ENCODE peak calls at places on chromosomes 3 and 15, in eight cellular contexts. B is CD8-positive, alpha-beta T cell; G is Caco-2; V is heart right ventricle; E is CD4-positive, CD25-positive, alpha-beta regulatory T cell; A is heart left ventricle; K is HCT116; J is MM.1S. T is an unnamed sample. For H3K4me1 and H3K27me3, the result is how much of the 10 kb centered on the place peaks cover.

GRCh38 chr3:177385831-177386301 is 188.6 kb upstream of the TBL1XR1 start:
- DNase-seq in A (no peak), J (no peak), B (no peak), E (no peak), K (no peak), G (no peak), V (no peak), T (no peak)

GRCh38 chr3:141407043-141407442 is 38.7 kb downstream of the ZBTB38 start:
- DNase-seq in V (no peak), A (peak), G (no peak), B (no peak), E (no peak), J (peak), K (no peak), T (no peak)

GRCh38 chr3:188788621-188789081 is 383.1 kb upstream of the TPRG1 start:
- DNase-seq in V (no peak), J (no peak), G (no peak), E (peak), A (no peak), B (peak), K (no peak), T (no peak)

GRCh38 chr15:66838671-66839239 is 136.7 kb downstream of the SMAD6 start:
- DNase-seq in B (no peak), E (no peak), G (no peak), J (no peak), K (peak), V (no peak), A (no peak), T (no peak)

GRCh38 chr15:96331942-96332853 is 1.7 kb downstream of the NR2F2 start:
- DNase-seq in A (peak), B (no peak), J (no peak), V (no peak), E (no peak), G (no peak), K (no peak), T (no peak)

GRCh38 chr3:119240101-119240581 is 537 bp downstream of the B4GALT4 start:
- DNase-seq in G (peak), A (peak), B (no peak), J (no peak), K (no peak), E (peak), V (peak), T (no peak)

GRCh38 chr3:156035158-156035557 is 85.2 kb upstream of the KCNAB1 start:
- DNase-seq in J (no peak), G (no peak), E (no peak), A (no peak), V (no peak), B (no peak), K (no peak), T (no peak)

GRCh38 chr3:24299801-24300626 is 194.6 kb downstream of the THRB start:
- DNase-seq in J (no peak), B (no peak), E (no peak), K (no peak), G (no peak), A (no peak), V (no peak), T (no peak)

GRCh38 chr3:177451940-177452484 is 254.7 kb upstream of the TBL1XR1 start:
- DNase-seq in A (no peak), V (no peak), E (no peak), J (no peak), B (no peak), K (no peak), G (no peak), T (no peak)

GRCh38 chr3:13698498-13698897 is 149.6 kb downstream of the FBLN2 start:
- DNase-seq in A (no peak), E (no peak), G (no peak), V (no peak), K (no peak), B (no peak), J (no peak), T (no peak)

GRCh38 chr3:22372292-22372949 is 621.4 kb upstream of the ZNF385D start:
- DNase-seq in B (no peak), A (no peak), K (no peak), G (no peak), E (no peak), J (no peak), V (peak), T (no peak)

GRCh38 chr3:34382859-34383258 is 584.4 kb downstream of the PDCD6IP start:
- DNase-seq in G (no peak), A (no peak), E (no peak), K (no peak), V (no peak), J (no peak), B (no peak), T (no peak)

GRCh38 chr3:112115161-112115739 is 17.8 kb downstream of the GCSAM start:
- DNase-seq in G (no peak), B (no peak), V (no peak), E (no peak), K (no peak), J (no peak), A (no peak), T (no peak)

GRCh38 chr3:177491301-177492031 is 294.2 kb upstream of the TBL1XR1 start:
- DNase-seq in B (no peak), E (no peak), G (no peak), V (no peak), J (no peak), A (peak), K (no peak), T (no peak)

GRCh38 chr3:45043715-45044299 is 17.7 kb downstream of the CLEC3B start:
- DNase-seq in V (no peak), G (no peak), B (no peak), A (no peak), J (no peak), K (no peak), E (no peak), T (no peak)

GRCh38 chr15:51341366-51342248 is at the start of gene GLDN:
- DNase-seq in V (peak), K (no peak), J (no peak), G (no peak), E (no peak), B (no peak), A (peak), T (no peak)

GRCh38 chr3:33096103-33096868 is 660 bp downstream of the GLB1 start:
- DNase-seq in J (peak), G (no peak), V (no peak), E (peak), B (peak), A (peak), K (no peak), T (no peak)

GRCh38 chr15:74725845-74726773 is 781 bp upstream of the CYP1A1 start:
- DNase-seq in J (peak), E (peak), B (peak), A (peak), G (peak), K (no peak), V (peak), T (no peak)

GRCh38 chr15:70243686-70244540 is 146.2 kb upstream of the TLE3 start:
- DNase-seq in G (no peak), B (no peak), A (no peak), E (no peak), K (no peak), V (no peak), J (no peak), T (no peak)

GRCh38 chr3:61828880-61829279 is 267.5 kb downstream of the PTPRG start:
- DNase-seq in G (no peak), B (no peak), E (no peak), V (no peak), A (no peak), K (no peak), J (no peak), T (no peak)

GRCh38 chr3:64016941-64017620 is 6.2 kb downstream of the PSMD6 start:
- DNase-seq in B (no peak), J (no peak), G (no peak), V (no peak), K (no peak), A (no peak), E (no peak), T (no peak)

GRCh38 chr15:60352525-60352924 is 45.3 kb downstream of the ANXA2 start:
- DNase-seq in B (no peak), G (no peak), E (no peak), K (no peak), V (no peak), J (no peak), A (no peak), T (no peak)

GRCh38 chr3:107675233-107675900 is 152.6 kb downstream of the BBX start:
- DNase-seq in J (peak), G (no peak), E (no peak), B (no peak), A (no peak), V (no peak), K (no peak), T (no peak)

GRCh38 chr3:37864904-37865303 is 3.2 kb downstream of the CTDSPL start:
- DNase-seq in B (no peak), J (peak), V (no peak), K (no peak), G (peak), A (no peak), E (no peak), T (no peak)

GRCh38 chr3:72614394-72615074 is 233.7 kb downstream of the SHQ1 start:
- DNase-seq in E (no peak), J (no peak), K (no peak), V (no peak), A (no peak), B (no peak), G (no peak), T (no peak)

GRCh38 chr3:57852896-57853295 is 96.8 kb downstream of the SLMAP start:
- DNase-seq in K (no peak), V (no peak), B (no peak), G (no peak), A (no peak), E (no peak), J (no peak), T (no peak)

GRCh38 chr3:29497282-29497681 is 216.4 kb downstream of the RBMS3 start:
- DNase-seq in V (no peak), A (no peak), K (no peak), G (no peak), J (no peak), B (no peak), E (no peak), T (no peak)

GRCh38 chr3:179321585-179322322 is 1.1 kb upstream of the ZNF639 start:
- DNase-seq in B (no peak), V (no peak), E (no peak), A (no peak), G (no peak), K (no peak), J (peak), T (peak)

GRCh38 chr3:136351905-136352304 is 101.8 kb downstream of the PCCB start:
- DNase-seq in B (no peak), A (no peak), V (no peak), J (no peak), E (no peak), G (no peak), K (no peak), T (no peak)

GRCh38 chr15:71562251-71562650 is 248.1 kb upstream of the NR2E3 start:
- DNase-seq in K (no peak), A (no peak), V (no peak), J (no peak), B (no peak), G (no peak), E (no peak), T (no peak)

GRCh38 chr15:66006986-66007385 is 137.7 kb downstream of the RAB11A start:
- DNase-seq in V (no peak), E (no peak), B (no peak), G (no peak), K (no peak), A (no peak), J (no peak), T (no peak)

GRCh38 chr3:163890661-163891060 is 1187.6 kb downstream of the SI start:
- DNase-seq in E (no peak), A (no peak), B (no peak), V (no peak), K (no peak), J (no peak), G (no peak), T (no peak)

GRCh38 chr3:115790759-115791158 is 167.4 kb downstream of the GAP43 start:
- DNase-seq in B (no peak), J (no peak), A (no peak), E (no peak), K (peak), G (no peak), V (no peak), T (no peak)

GRCh38 chr3:115787818-115788217 is 164.5 kb downstream of the GAP43 start:
- DNase-seq in J (no peak), G (no peak), B (no peak), K (no peak), V (no peak), E (no peak), A (no peak), T (no peak)

GRCh38 chr3:115785782-115786181 is 162.5 kb downstream of the GAP43 start:
- DNase-seq in E (no peak), J (no peak), A (no peak), G (no peak), B (no peak), K (no peak), V (no peak), T (no peak)

GRCh38 chr3:115789480-115789879 is 166.2 kb downstream of the GAP43 start:
- DNase-seq in V (no peak), G (no peak), E (no peak), K (no peak), J (no peak), A (no peak), B (no peak), T (no peak)

GRCh38 chr3:115788921-115789470 is 165.7 kb downstream of the GAP43 start:
- DNase-seq in A (no peak), G (no peak), J (no peak), E (no peak), B (no peak), V (no peak), K (peak), T (no peak)
- H3K4me1 ChIP-seq in A (under half), G (under half), J (under half), E (under half), B (under half), V (under half), K (half or more), T (under half)

DNA sequence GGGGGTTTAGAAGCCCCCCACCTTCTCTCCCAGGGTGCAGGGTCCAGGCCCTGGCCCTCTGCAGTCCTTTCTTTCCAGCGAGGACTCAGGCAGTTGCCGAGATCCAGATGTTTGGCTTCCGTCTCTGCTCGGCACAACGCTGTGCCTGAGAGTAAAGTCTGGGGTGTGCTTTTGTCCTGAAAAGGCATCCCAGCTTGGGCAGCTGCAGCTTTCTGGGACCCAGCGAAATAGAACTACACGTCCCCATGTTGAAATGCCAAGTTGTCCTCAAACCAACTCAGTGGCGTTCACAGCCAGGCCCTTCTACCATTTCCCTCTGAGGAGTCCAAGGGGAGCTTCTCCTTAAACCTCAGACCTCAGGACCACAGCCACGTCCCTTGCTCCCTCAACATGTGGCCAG is 23.1 kb downstream of the FGD5 start:
- DNase-seq in J (no peak), B (no peak), E (no peak), G (no peak), A (no peak), V (no peak), K (no peak), T (no peak)
- H3K27me3 ChIP-seq in J (under half), B (under half), E (under half), G (under half), A (under half), V (under half), K (under half), T (under half)

DNA sequence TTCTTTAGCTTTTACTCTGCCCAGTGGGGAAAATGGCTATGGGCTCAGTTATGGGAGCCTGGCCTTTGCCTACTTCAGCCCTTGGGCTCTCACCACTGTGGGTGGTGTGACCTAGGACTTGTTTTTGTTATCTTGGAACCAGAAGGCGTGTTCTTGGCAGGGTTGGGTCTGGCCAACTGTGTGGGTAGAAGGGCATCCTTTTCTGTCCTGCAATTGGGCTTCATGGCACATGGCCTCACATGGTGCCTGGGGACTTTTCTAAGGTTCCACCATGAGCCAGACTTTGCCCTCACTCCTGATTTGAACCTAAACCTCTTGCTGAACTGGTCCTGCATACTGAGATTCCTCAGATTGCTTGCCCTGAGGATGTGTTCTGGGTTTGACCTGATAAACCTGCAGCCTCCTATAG is 1.7 kb downstream of the GLYCTK start:
- DNase-seq in J (no peak), G (no peak), K (no peak), E (no peak), A (no peak), V (no peak), B (no peak), T (no peak)
- H3K4me1 ChIP-seq in J (under half), G (under half), K (under half), E (under half), A (under half), V (under half), B (under half), T (under half)

DNA sequence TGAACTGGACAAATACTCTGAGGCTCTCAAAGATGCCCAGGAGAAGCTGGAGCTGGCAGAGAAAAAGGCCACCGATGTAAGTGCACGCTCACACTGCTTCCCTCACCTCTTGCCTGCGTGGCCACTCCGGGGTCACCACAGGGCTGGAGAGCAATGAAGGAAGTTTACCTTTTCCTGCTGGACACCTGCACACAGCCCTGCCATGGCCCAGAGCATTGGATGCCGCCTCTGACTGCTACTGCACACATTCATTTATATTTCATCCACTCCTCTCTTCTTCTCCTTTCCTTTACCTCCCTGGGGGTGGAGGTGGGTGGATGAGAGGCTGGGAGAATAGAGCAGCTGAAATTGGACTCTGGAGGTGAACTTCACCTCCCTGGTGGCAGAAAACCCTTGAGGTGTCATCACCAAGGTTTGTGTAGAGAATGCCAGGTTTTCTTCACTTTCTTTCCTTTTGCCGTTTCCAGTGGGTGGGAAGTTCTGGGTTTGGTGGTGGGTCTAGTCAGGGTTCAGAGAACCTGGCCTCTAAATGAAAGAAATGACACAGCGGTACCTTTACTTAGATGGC is 1.6 kb downstream of the TPM1 start:
- DNase-seq in B (no peak), E (no peak), J (no peak), V (no peak), A (no peak), K (no peak), G (no peak), T (no peak)
- H3K27me3 ChIP-seq in B (under half), E (half or more), J (half or more), V (under half), A (under half), K (under half), G (under half), T (under half)

GRCh38 chr3:20041197-20041780 is 1.0 kb downstream of the KAT2B start:
- DNase-seq in E (peak), K (no peak), G (peak), B (peak), A (peak), J (peak), V (peak), T (no peak)
- H3K4me1 ChIP-seq in E (half or more), K (under half), G (under half), B (half or more), A (under half), J (under half), V (under half), T (under half)

DNA sequence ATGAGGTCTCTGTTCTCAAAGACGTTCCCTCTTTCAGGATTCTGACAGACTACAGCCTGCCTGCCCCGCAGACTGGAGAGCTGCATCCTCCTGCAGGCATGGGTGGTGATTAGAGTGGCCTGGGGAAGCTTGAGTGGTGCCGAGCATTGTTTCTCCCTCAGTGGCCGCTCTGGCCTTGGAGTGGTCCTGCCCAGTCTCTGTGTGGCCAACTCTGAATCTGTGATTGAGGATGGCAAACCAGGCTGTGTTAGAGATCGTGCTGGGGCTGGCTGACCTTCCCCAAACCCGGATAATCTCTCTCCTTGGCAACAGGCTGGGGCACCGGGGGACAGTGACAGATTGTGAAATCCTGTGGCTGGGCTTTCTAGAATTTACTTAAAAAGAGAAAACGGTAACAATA is 11.0 kb upstream of the ADCY5 start:
- DNase-seq in A (no peak), V (no peak), E (no peak), K (no peak), J (no peak), B (no peak), G (no peak), T (no peak)
- H3K27me3 ChIP-seq in A (under half), V (under half), E (under half), K (under half), J (under half), B (under half), G (under half), T (under half)

GRCh38 chr3:66497982-66498671 is 2.7 kb downstream of the LRIG1 start:
- DNase-seq in J (no peak), G (no peak), V (no peak), E (no peak), A (no peak), B (no peak), K (no peak), T (no peak)
- H3K4me1 ChIP-seq in J (half or more), G (under half), V (half or more), E (half or more), A (under half), B (under half), K (under half), T (under half)

GRCh38 chr3:138935505-138935863 is 11.5 kb downstream of the FOXL2 start:
- DNase-seq in J (no peak), K (no peak), B (no peak), G (no peak), V (no peak), A (no peak), E (no peak), T (no peak)

GRCh38 chr3:138936763-138937689 is 9.9 kb downstream of the FOXL2 start:
- DNase-seq in K (no peak), G (no peak), B (no peak), J (no peak), A (no peak), E (no peak), V (no peak), T (no peak)

GRCh38 chr3:138933981-138934691 is 12.8 kb downstream of the FOXL2 start:
- DNase-seq in V (no peak), A (no peak), G (no peak), E (no peak), J (no peak), B (no peak), K (no peak), T (no peak)

GRCh38 chr3:138935864-138936762 is 10.8 kb downstream of the FOXL2 start:
- DNase-seq in E (peak), J (peak), B (peak), G (peak), A (peak), V (peak), K (peak), T (no peak)

DNA sequence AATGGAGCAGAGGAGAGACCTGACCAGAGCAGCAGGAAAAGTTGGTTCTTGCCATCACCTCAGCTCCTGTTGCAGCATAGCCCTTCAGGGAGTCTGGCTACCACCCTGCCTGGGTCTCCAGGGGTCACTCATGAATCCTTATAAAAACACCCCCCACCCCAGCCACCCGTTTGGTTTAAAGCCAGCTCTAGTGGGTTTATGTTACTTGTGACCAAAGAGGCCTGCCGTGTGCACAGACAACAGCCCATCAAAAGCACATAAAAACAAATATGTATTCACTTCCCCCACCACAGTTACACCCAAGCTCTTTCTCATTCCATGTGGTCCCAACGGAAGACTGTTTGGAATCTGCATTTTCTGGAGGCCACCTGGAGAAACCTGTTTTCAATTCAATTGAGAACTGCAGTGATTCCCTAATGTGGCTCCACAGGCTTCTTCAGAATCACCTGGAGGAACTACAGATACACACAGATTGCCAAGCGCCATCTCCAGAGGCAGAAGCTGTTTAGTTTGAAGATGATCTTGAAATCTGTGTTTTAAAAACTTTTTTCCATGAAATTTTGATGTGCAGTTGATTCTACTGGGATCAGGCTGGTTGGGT is 13.8 kb downstream of the FOXL2 start:
- DNase-seq in K (no peak), B (no peak), E (no peak), J (no peak), V (no peak), G (no peak), A (no peak), T (no peak)
- H3K27me3 ChIP-seq in K (under half), B (under half), E (under half), J (under half), V (under half), G (under half), A (under half), T (under half)

T was measured in iPS DF 6.9.